ENCODE peak calls at places on chromosomes 4 and X, in nine cellular contexts. One of them, this sample, is unnamed.

GRCh38 chrX:1853916-1854315 is 239.1 kb downstream of the ASMT start:
- DNase-seq in neuronal stem cell: no peak
- DNase-seq in right atrium auricular region: no peak
- DNase-seq in K562: no peak
- DNase-seq in astrocyte: no peak
- DNase-seq in CD8-positive, alpha-beta T cell: no peak
- DNase-seq in psoas muscle: no peak
- DNase-seq in fibroblast of lung: no peak
- DNase-seq in Peyer's patch: no peak
- DNase-seq in this sample: no peak

GRCh38 chrX:18294893-18295292 is 59.6 kb downstream of the SCML2 start:
- DNase-seq in neuronal stem cell: no peak
- DNase-seq in right atrium auricular region: no peak
- DNase-seq in K562: no peak
- DNase-seq in astrocyte: no peak
- DNase-seq in CD8-positive, alpha-beta T cell: no peak
- DNase-seq in psoas muscle: no peak
- DNase-seq in fibroblast of lung: no peak
- DNase-seq in Peyer's patch: no peak
- DNase-seq in this sample: no peak

GRCh38 chr4:48133668-48134444 is at the start of gene TXK:
- DNase-seq in neuronal stem cell: no peak
- DNase-seq in right atrium auricular region: no peak
- DNase-seq in K562: no peak
- DNase-seq in astrocyte: peak; percentile 9
- DNase-seq in CD8-positive, alpha-beta T cell: peak; percentile 35
- DNase-seq in psoas muscle: no peak
- DNase-seq in fibroblast of lung: peak; percentile 28
- DNase-seq in Peyer's patch: no peak
- DNase-seq in this sample: peak; percentile 52

GRCh38 chrX:22520128-22520828 is 247.6 kb downstream of the CBLL2 start:
- DNase-seq in neuronal stem cell: no peak
- DNase-seq in right atrium auricular region: no peak
- DNase-seq in K562: no peak
- DNase-seq in astrocyte: no peak
- DNase-seq in CD8-positive, alpha-beta T cell: no peak
- DNase-seq in psoas muscle: no peak
- DNase-seq in fibroblast of lung: peak; percentile 4
- DNase-seq in Peyer's patch: no peak
- DNase-seq in this sample: no peak

GRCh38 chr4:8403173-8403753 is 37.3 kb downstream of the ACOX3 start:
- DNase-seq in neuronal stem cell: peak; percentile 66
- DNase-seq in right atrium auricular region: peak; percentile 92
- DNase-seq in K562: peak; percentile 85
- DNase-seq in astrocyte: peak; percentile 39
- DNase-seq in CD8-positive, alpha-beta T cell: peak; percentile 42
- DNase-seq in psoas muscle: peak; percentile 86
- DNase-seq in fibroblast of lung: peak; percentile 61
- DNase-seq in Peyer's patch: peak; percentile 81
- DNase-seq in this sample: peak; percentile 78

GRCh38 chr4:81981218-81981617 is 392.6 kb downstream of the HNRNPD start:
- DNase-seq in neuronal stem cell: no peak
- DNase-seq in right atrium auricular region: no peak
- DNase-seq in K562: no peak
- DNase-seq in astrocyte: no peak
- DNase-seq in CD8-positive, alpha-beta T cell: no peak
- DNase-seq in psoas muscle: no peak
- DNase-seq in fibroblast of lung: no peak
- DNase-seq in Peyer's patch: no peak
- DNase-seq in this sample: no peak

GRCh38 chr4:108637856-108638255 is 12.5 kb upstream of the OSTC start:
- DNase-seq in neuronal stem cell: no peak
- DNase-seq in right atrium auricular region: no peak
- DNase-seq in K562: no peak
- DNase-seq in astrocyte: no peak
- DNase-seq in CD8-positive, alpha-beta T cell: no peak
- DNase-seq in psoas muscle: no peak
- DNase-seq in fibroblast of lung: no peak
- DNase-seq in Peyer's patch: no peak
- DNase-seq in this sample: no peak

GRCh38 chr4:188455353-188455752 is 316.1 kb downstream of the TRIML1 start:
- DNase-seq in neuronal stem cell: no peak
- DNase-seq in right atrium auricular region: no peak
- DNase-seq in K562: no peak
- DNase-seq in astrocyte: no peak
- DNase-seq in CD8-positive, alpha-beta T cell: no peak
- DNase-seq in psoas muscle: no peak
- DNase-seq in fibroblast of lung: no peak
- DNase-seq in Peyer's patch: no peak
- DNase-seq in this sample: peak; percentile 26

GRCh38 chrX:14920196-14920595 is 47.0 kb downstream of the MOSPD2 start:
- DNase-seq in neuronal stem cell: no peak
- DNase-seq in right atrium auricular region: no peak
- DNase-seq in K562: no peak
- DNase-seq in astrocyte: peak; percentile 74
- DNase-seq in CD8-positive, alpha-beta T cell: no peak
- DNase-seq in psoas muscle: no peak
- DNase-seq in fibroblast of lung: peak; percentile 82
- DNase-seq in Peyer's patch: no peak
- DNase-seq in this sample: no peak

GRCh38 chrX:16754019-16754418 is 32.2 kb upstream of the TXLNG start:
- DNase-seq in neuronal stem cell: no peak
- DNase-seq in right atrium auricular region: no peak
- DNase-seq in K562: no peak
- DNase-seq in astrocyte: no peak
- DNase-seq in CD8-positive, alpha-beta T cell: no peak
- DNase-seq in psoas muscle: no peak
- DNase-seq in fibroblast of lung: no peak
- DNase-seq in Peyer's patch: no peak
- DNase-seq in this sample: peak; percentile 18

GRCh38 chrX:275967-276587 is 5.1 kb upstream of the PLCXD1 start:
- DNase-seq in neuronal stem cell: peak; percentile 56
- DNase-seq in right atrium auricular region: peak; percentile 78
- DNase-seq in K562: peak; percentile 74
- DNase-seq in astrocyte: peak; percentile 22
- DNase-seq in CD8-positive, alpha-beta T cell: peak; percentile 37
- DNase-seq in psoas muscle: peak; percentile 73
- DNase-seq in fibroblast of lung: peak; percentile 40
- DNase-seq in Peyer's patch: peak; percentile 86
- DNase-seq in this sample: peak; percentile 84

GRCh38 chrX:65451663-65452062 is 82.9 kb downstream of the LAS1L start:
- DNase-seq in neuronal stem cell: no peak
- DNase-seq in right atrium auricular region: no peak
- DNase-seq in K562: peak; percentile 7
- DNase-seq in astrocyte: no peak
- DNase-seq in CD8-positive, alpha-beta T cell: no peak
- DNase-seq in psoas muscle: no peak
- DNase-seq in fibroblast of lung: peak; percentile 8
- DNase-seq in Peyer's patch: no peak
- DNase-seq in this sample: peak; percentile 13

GRCh38 chrX:17022205-17022604 is 75.7 kb downstream of the REPS2 start:
- DNase-seq in neuronal stem cell: no peak
- DNase-seq in right atrium auricular region: no peak
- DNase-seq in K562: no peak
- DNase-seq in astrocyte: peak; percentile 84
- DNase-seq in CD8-positive, alpha-beta T cell: no peak
- DNase-seq in psoas muscle: no peak
- DNase-seq in fibroblast of lung: peak; percentile 87
- DNase-seq in Peyer's patch: no peak
- DNase-seq in this sample: peak; percentile 58

GRCh38 chr4:138789796-138790195 is 225.8 kb upstream of the NOCT start:
- DNase-seq in neuronal stem cell: no peak
- DNase-seq in right atrium auricular region: no peak
- DNase-seq in K562: no peak
- DNase-seq in astrocyte: no peak
- DNase-seq in CD8-positive, alpha-beta T cell: no peak
- DNase-seq in psoas muscle: no peak
- DNase-seq in fibroblast of lung: no peak
- DNase-seq in Peyer's patch: no peak
- DNase-seq in this sample: no peak

GRCh38 chrX:113369056-113369455 is 528.4 kb upstream of the AMOT start:
- DNase-seq in neuronal stem cell: no peak
- DNase-seq in right atrium auricular region: no peak
- DNase-seq in K562: no peak
- DNase-seq in astrocyte: no peak
- DNase-seq in CD8-positive, alpha-beta T cell: no peak
- DNase-seq in psoas muscle: no peak
- DNase-seq in fibroblast of lung: no peak
- DNase-seq in Peyer's patch: no peak
- DNase-seq in this sample: no peak

GRCh38 chr4:138910201-138910913 is 105.2 kb upstream of the NOCT start:
- DNase-seq in neuronal stem cell: no peak
- DNase-seq in right atrium auricular region: no peak
- DNase-seq in K562: no peak
- DNase-seq in astrocyte: peak; percentile 63
- DNase-seq in CD8-positive, alpha-beta T cell: no peak
- DNase-seq in psoas muscle: no peak
- DNase-seq in fibroblast of lung: peak; percentile 69
- DNase-seq in Peyer's patch: no peak
- DNase-seq in this sample: no peak

GRCh38 chrX:82218361-82218760 is 1016.5 kb downstream of the SH3BGRL start:
- DNase-seq in neuronal stem cell: peak; percentile 3
- DNase-seq in right atrium auricular region: no peak
- DNase-seq in K562: peak; percentile 2
- DNase-seq in astrocyte: no peak
- DNase-seq in CD8-positive, alpha-beta T cell: no peak
- DNase-seq in psoas muscle: no peak
- DNase-seq in fibroblast of lung: peak; percentile 0
- DNase-seq in Peyer's patch: no peak
- DNase-seq in this sample: peak; percentile 52

GRCh38 chr4:77306496-77306895 is 149.5 kb downstream of the CCNG2 start:
- DNase-seq in neuronal stem cell: no peak
- DNase-seq in right atrium auricular region: no peak
- DNase-seq in K562: no peak
- DNase-seq in astrocyte: no peak
- DNase-seq in CD8-positive, alpha-beta T cell: no peak
- DNase-seq in psoas muscle: no peak
- DNase-seq in fibroblast of lung: no peak
- DNase-seq in Peyer's patch: no peak
- DNase-seq in this sample: no peak

GRCh38 chr4:17812801-17813200 is 2.0 kb downstream of the NCAPG start:
- DNase-seq in neuronal stem cell: no peak
- DNase-seq in right atrium auricular region: no peak
- DNase-seq in K562: no peak
- DNase-seq in astrocyte: no peak
- DNase-seq in CD8-positive, alpha-beta T cell: no peak
- DNase-seq in psoas muscle: no peak
- DNase-seq in fibroblast of lung: no peak
- DNase-seq in Peyer's patch: no peak
- DNase-seq in this sample: no peak

GRCh38 chr4:20773144-20773997 is 73.1 kb downstream of the PACRGL start:
- DNase-seq in neuronal stem cell: peak; percentile 67
- DNase-seq in right atrium auricular region: peak; percentile 58
- DNase-seq in K562: peak; percentile 49
- DNase-seq in astrocyte: peak; percentile 18
- DNase-seq in CD8-positive, alpha-beta T cell: no peak
- DNase-seq in psoas muscle: peak; percentile 12
- DNase-seq in fibroblast of lung: peak; percentile 42
- DNase-seq in Peyer's patch: peak; percentile 66
- DNase-seq in this sample: peak; percentile 75

GRCh38 chrX:57930051-57930450 is 19.8 kb upstream of the ZXDA start:
- DNase-seq in neuronal stem cell: no peak
- DNase-seq in right atrium auricular region: no peak
- DNase-seq in K562: no peak
- DNase-seq in astrocyte: no peak
- DNase-seq in CD8-positive, alpha-beta T cell: no peak
- DNase-seq in psoas muscle: no peak
- DNase-seq in fibroblast of lung: no peak
- DNase-seq in Peyer's patch: no peak
- DNase-seq in this sample: no peak
- H3K9me3 ChIP-seq in neuronal stem cell: peaks cover 3% of the 10 kb centered on the region
- H3K9me3 ChIP-seq in right atrium auricular region: no peaks in the 10 kb centered on the region
- H3K9me3 ChIP-seq in K562: no peaks in the 10 kb centered on the region
- H3K9me3 ChIP-seq in astrocyte: no peaks in the 10 kb centered on the region
- H3K9me3 ChIP-seq in CD8-positive, alpha-beta T cell: no peaks in the 10 kb centered on the region
- H3K9me3 ChIP-seq in psoas muscle: no peaks in the 10 kb centered on the region
- H3K9me3 ChIP-seq in fibroblast of lung: no peaks in the 10 kb centered on the region
- H3K9me3 ChIP-seq in Peyer's patch: no peaks in the 10 kb centered on the region
- H3K9me3 ChIP-seq in this sample: no peaks in the 10 kb centered on the region

GRCh38 chrX:119997570-119997969 is 54.0 kb upstream of the NKAP start:
- DNase-seq in neuronal stem cell: no peak
- DNase-seq in right atrium auricular region: no peak
- DNase-seq in K562: no peak
- DNase-seq in astrocyte: no peak
- DNase-seq in CD8-positive, alpha-beta T cell: no peak
- DNase-seq in psoas muscle: no peak
- DNase-seq in fibroblast of lung: no peak
- DNase-seq in Peyer's patch: no peak
- DNase-seq in this sample: no peak
- H3K27me3 ChIP-seq in neuronal stem cell: peaks cover 96% of the 10 kb centered on the region
- H3K27me3 ChIP-seq in right atrium auricular region: peaks cover 8% of the 10 kb centered on the region
- H3K27me3 ChIP-seq in K562: peaks cover 25% of the 10 kb centered on the region
- H3K27me3 ChIP-seq in astrocyte: peaks cover 68% of the 10 kb centered on the region
- H3K27me3 ChIP-seq in CD8-positive, alpha-beta T cell: peaks cover 53% of the 10 kb centered on the region
- H3K27me3 ChIP-seq in psoas muscle: peaks cover 81% of the 10 kb centered on the region
- H3K27me3 ChIP-seq in fibroblast of lung: peaks cover 31% of the 10 kb centered on the region
- H3K27me3 ChIP-seq in Peyer's patch: no peaks in the 10 kb centered on the region
- H3K27me3 ChIP-seq in this sample: peaks cover 94% of the 10 kb centered on the region

DNA sequence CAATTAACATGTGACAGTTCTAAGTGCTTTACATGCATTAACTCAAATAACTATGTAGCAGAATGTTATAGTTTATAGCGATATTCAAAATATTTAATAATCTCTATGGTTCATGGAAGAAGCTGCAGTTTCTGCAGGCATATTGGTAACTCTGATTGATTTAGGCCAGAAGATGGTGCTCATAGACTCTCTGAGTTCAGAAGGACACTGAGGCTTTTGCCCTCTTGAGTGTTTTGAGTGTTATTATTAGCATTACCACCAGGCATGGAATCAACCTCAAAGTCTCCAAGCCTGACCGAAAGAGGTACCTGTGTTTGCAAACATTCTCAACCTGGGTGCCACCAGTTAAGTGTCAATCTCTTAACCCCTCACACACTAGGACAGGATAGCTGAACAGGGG is 792.3 kb upstream of the PCDH7 start:
- DNase-seq in neuronal stem cell: no peak
- DNase-seq in right atrium auricular region: no peak
- DNase-seq in K562: no peak
- DNase-seq in astrocyte: no peak
- DNase-seq in CD8-positive, alpha-beta T cell: no peak
- DNase-seq in psoas muscle: no peak
- DNase-seq in fibroblast of lung: no peak
- DNase-seq in Peyer's patch: no peak
- DNase-seq in this sample: peak; percentile 49
- H3K9me3 ChIP-seq in neuronal stem cell: no peaks in the 10 kb centered on the region
- H3K9me3 ChIP-seq in right atrium auricular region: no peaks in the 10 kb centered on the region
- H3K9me3 ChIP-seq in K562: no peaks in the 10 kb centered on the region
- H3K9me3 ChIP-seq in astrocyte: no peaks in the 10 kb centered on the region
- H3K9me3 ChIP-seq in CD8-positive, alpha-beta T cell: no peaks in the 10 kb centered on the region
- H3K9me3 ChIP-seq in psoas muscle: no peaks in the 10 kb centered on the region
- H3K9me3 ChIP-seq in fibroblast of lung: no peaks in the 10 kb centered on the region
- H3K9me3 ChIP-seq in Peyer's patch: no peaks in the 10 kb centered on the region
- H3K9me3 ChIP-seq in this sample: no peaks in the 10 kb centered on the region

DNA sequence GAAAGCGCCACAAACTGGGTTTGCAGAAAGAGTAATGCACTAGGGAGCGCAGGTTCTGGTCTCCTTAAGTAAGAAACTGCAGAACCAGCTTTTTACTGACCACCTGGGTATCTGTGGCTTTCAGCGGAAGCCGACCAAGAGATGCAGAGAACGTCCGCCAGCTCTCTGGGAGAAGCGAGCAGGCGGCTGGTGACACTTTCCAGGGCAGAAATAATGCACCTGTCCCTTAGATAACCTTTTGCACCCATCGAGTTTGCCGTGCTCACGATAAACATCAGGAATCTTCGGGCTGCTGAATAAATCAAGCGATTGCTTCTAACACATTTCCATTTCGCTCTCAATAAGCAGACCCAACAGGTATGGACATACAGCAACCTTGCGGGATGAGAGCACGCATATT is 3.5 kb downstream of the ATOH1 start:
- DNase-seq in neuronal stem cell: peak; percentile 36
- DNase-seq in right atrium auricular region: no peak
- DNase-seq in K562: no peak
- DNase-seq in astrocyte: no peak
- DNase-seq in CD8-positive, alpha-beta T cell: no peak
- DNase-seq in psoas muscle: no peak
- DNase-seq in fibroblast of lung: no peak
- DNase-seq in Peyer's patch: no peak
- DNase-seq in this sample: no peak
- H3K27me3 ChIP-seq in neuronal stem cell: peaks cover 98% of the 10 kb centered on the region
- H3K27me3 ChIP-seq in right atrium auricular region: peaks cover 30% of the 10 kb centered on the region
- H3K27me3 ChIP-seq in K562: peaks cover 29% of the 10 kb centered on the region
- H3K27me3 ChIP-seq in astrocyte: peaks cover 83% of the 10 kb centered on the region
- H3K27me3 ChIP-seq in CD8-positive, alpha-beta T cell: peaks cover 4% of the 10 kb centered on the region
- H3K27me3 ChIP-seq in psoas muscle: peaks cover 87% of the 10 kb centered on the region
- H3K27me3 ChIP-seq in fibroblast of lung: peaks cover 27% of the 10 kb centered on the region
- H3K27me3 ChIP-seq in Peyer's patch: no peaks in the 10 kb centered on the region
- H3K27me3 ChIP-seq in this sample: peaks cover 85% of the 10 kb centered on the region